ENCODE peak calls at places on chromosomes 1 and 21, in ten cellular contexts. One of them, this sample, is unnamed.

GRCh38 chr21:22235866-22236590 is 1237.8 kb downstream of the NCAM2 start:
- DNase-seq in upper lobe of left lung: no peak
- DNase-seq in SK-N-SH: no peak
- DNase-seq in stomach: no peak
- DNase-seq in transverse colon: no peak
- DNase-seq in K562: no peak
- DNase-seq in A549: no peak
- DNase-seq in HepG2: no peak
- DNase-seq in esophagus muscularis mucosa: no peak
- DNase-seq in sigmoid colon: no peak
- DNase-seq in this sample: no peak

GRCh38 chr1:26358411-26359384 is 4.8 kb upstream of the CRYBG2 start:
- DNase-seq in upper lobe of left lung: no peak
- DNase-seq in SK-N-SH: no peak
- DNase-seq in stomach: peak; percentile 70
- DNase-seq in transverse colon: peak; percentile 83
- DNase-seq in K562: peak; percentile 57
- DNase-seq in A549: peak; percentile 60
- DNase-seq in HepG2: peak; percentile 90
- DNase-seq in esophagus muscularis mucosa: no peak
- DNase-seq in sigmoid colon: no peak
- DNase-seq in this sample: no peak

GRCh38 chr1:52204696-52205095 is 62.8 kb downstream of the ZFYVE9 start:
- DNase-seq in upper lobe of left lung: no peak
- DNase-seq in SK-N-SH: no peak
- DNase-seq in stomach: no peak
- DNase-seq in transverse colon: no peak
- DNase-seq in K562: no peak
- DNase-seq in A549: no peak
- DNase-seq in HepG2: no peak
- DNase-seq in esophagus muscularis mucosa: no peak
- DNase-seq in sigmoid colon: no peak
- DNase-seq in this sample: no peak

GRCh38 chr1:115911298-115911697 is 65.0 kb upstream of the SLC22A15 start:
- DNase-seq in upper lobe of left lung: no peak
- DNase-seq in SK-N-SH: no peak
- DNase-seq in stomach: no peak
- DNase-seq in transverse colon: no peak
- DNase-seq in K562: no peak
- DNase-seq in A549: no peak
- DNase-seq in HepG2: no peak
- DNase-seq in esophagus muscularis mucosa: no peak
- DNase-seq in sigmoid colon: no peak
- DNase-seq in this sample: no peak

GRCh38 chr1:11980676-11980972 is 380 bp downstream of the MFN2 start:
- DNase-seq in upper lobe of left lung: no peak
- DNase-seq in SK-N-SH: no peak
- DNase-seq in stomach: no peak
- DNase-seq in transverse colon: no peak
- DNase-seq in K562: no peak
- DNase-seq in A549: no peak
- DNase-seq in HepG2: no peak
- DNase-seq in esophagus muscularis mucosa: no peak
- DNase-seq in sigmoid colon: no peak
- DNase-seq in this sample: no peak

GRCh38 chr21:43879348-43880110 is 14.5 kb downstream of the AGPAT3 start:
- DNase-seq in upper lobe of left lung: no peak
- DNase-seq in SK-N-SH: no peak
- DNase-seq in stomach: no peak
- DNase-seq in transverse colon: no peak
- DNase-seq in K562: no peak
- DNase-seq in A549: no peak
- DNase-seq in HepG2: no peak
- DNase-seq in esophagus muscularis mucosa: no peak
- DNase-seq in sigmoid colon: no peak
- DNase-seq in this sample: no peak

GRCh38 chr1:20620005-20620404 is 13.3 kb upstream of the PINK1 start:
- DNase-seq in upper lobe of left lung: no peak
- DNase-seq in SK-N-SH: no peak
- DNase-seq in stomach: no peak
- DNase-seq in transverse colon: no peak
- DNase-seq in K562: no peak
- DNase-seq in A549: no peak
- DNase-seq in HepG2: no peak
- DNase-seq in esophagus muscularis mucosa: no peak
- DNase-seq in sigmoid colon: no peak
- DNase-seq in this sample: no peak

GRCh38 chr1:109787211-109787844 is 23.6 kb upstream of the EPS8L3 start:
- DNase-seq in upper lobe of left lung: no peak
- DNase-seq in SK-N-SH: peak; percentile 10
- DNase-seq in stomach: no peak
- DNase-seq in transverse colon: peak; percentile 13
- DNase-seq in K562: no peak
- DNase-seq in A549: no peak
- DNase-seq in HepG2: no peak
- DNase-seq in esophagus muscularis mucosa: no peak
- DNase-seq in sigmoid colon: peak; percentile 57
- DNase-seq in this sample: peak; percentile 8

GRCh38 chr1:223179280-223179679 is 36.2 kb upstream of the TLR5 start:
- DNase-seq in upper lobe of left lung: no peak
- DNase-seq in SK-N-SH: no peak
- DNase-seq in stomach: no peak
- DNase-seq in transverse colon: no peak
- DNase-seq in K562: no peak
- DNase-seq in A549: no peak
- DNase-seq in HepG2: no peak
- DNase-seq in esophagus muscularis mucosa: no peak
- DNase-seq in sigmoid colon: no peak
- DNase-seq in this sample: no peak

GRCh38 chr1:93608188-93609109 is 73.2 kb downstream of the BCAR3 start:
- DNase-seq in upper lobe of left lung: no peak
- DNase-seq in SK-N-SH: peak; percentile 79
- DNase-seq in stomach: no peak
- DNase-seq in transverse colon: no peak
- DNase-seq in K562: no peak
- DNase-seq in A549: no peak
- DNase-seq in HepG2: no peak
- DNase-seq in esophagus muscularis mucosa: no peak
- DNase-seq in sigmoid colon: peak; percentile 54
- DNase-seq in this sample: no peak

GRCh38 chr1:39898146-39898545 is 3.6 kb downstream of the MYCL start:
- DNase-seq in upper lobe of left lung: no peak
- DNase-seq in SK-N-SH: no peak
- DNase-seq in stomach: no peak
- DNase-seq in transverse colon: no peak
- DNase-seq in K562: no peak
- DNase-seq in A549: no peak
- DNase-seq in HepG2: no peak
- DNase-seq in esophagus muscularis mucosa: no peak
- DNase-seq in sigmoid colon: no peak
- DNase-seq in this sample: no peak
- H3K4me3 ChIP-seq in upper lobe of left lung: no peak overlapping the region
- H3K4me3 ChIP-seq in SK-N-SH: no peak overlapping the region
- H3K4me3 ChIP-seq in stomach: no peak overlapping the region
- H3K4me3 ChIP-seq in transverse colon: no peak overlapping the region
- H3K4me3 ChIP-seq in K562: no peak overlapping the region
- H3K4me3 ChIP-seq in A549: no peak overlapping the region
- H3K4me3 ChIP-seq in HepG2: peak overlapping the region; percentile 37
- H3K4me3 ChIP-seq in esophagus muscularis mucosa: no peak overlapping the region
- H3K4me3 ChIP-seq in sigmoid colon: no peak overlapping the region
- H3K4me3 ChIP-seq in this sample: no peak overlapping the region

DNA sequence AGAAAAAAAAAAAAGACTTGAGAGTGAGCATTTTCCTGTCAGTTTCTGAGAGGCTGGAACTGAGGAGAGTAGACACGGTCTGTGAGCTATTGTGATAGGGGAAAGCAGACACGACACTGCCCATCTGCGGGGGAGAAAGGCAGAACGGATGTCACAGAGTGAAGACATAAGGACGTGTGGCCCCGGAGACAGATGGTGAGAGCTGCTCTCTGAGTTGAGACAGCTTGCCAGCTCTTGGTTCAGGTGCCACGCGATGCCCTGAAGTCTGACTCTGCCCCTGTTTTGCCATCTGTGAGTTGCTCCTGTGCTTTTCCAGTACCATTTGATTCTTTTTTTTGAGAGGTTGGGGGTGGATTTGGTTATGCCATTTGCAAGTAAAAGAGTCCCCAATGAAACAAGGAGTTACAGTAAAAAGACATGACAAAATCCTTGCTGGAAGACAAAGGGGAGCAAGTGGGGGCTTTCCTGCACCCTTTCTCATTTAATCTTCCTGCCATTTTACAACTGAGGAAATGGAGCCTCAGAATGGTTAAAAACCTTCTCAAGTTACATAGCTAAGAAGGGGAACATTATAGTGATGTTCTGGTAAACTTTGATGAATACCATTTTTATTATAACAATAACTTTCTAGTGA is 128.9 kb upstream of the DNAH14 start:
- DNase-seq in upper lobe of left lung: no peak
- DNase-seq in SK-N-SH: no peak
- DNase-seq in stomach: no peak
- DNase-seq in transverse colon: no peak
- DNase-seq in K562: no peak
- DNase-seq in A549: no peak
- DNase-seq in HepG2: no peak
- DNase-seq in esophagus muscularis mucosa: peak; percentile 74
- DNase-seq in sigmoid colon: no peak
- DNase-seq in this sample: no peak
- H3K27ac ChIP-seq in upper lobe of left lung: no peak overlapping the region
- H3K27ac ChIP-seq in SK-N-SH: no peak overlapping the region
- H3K27ac ChIP-seq in stomach: no peak overlapping the region
- H3K27ac ChIP-seq in transverse colon: no peak overlapping the region
- H3K27ac ChIP-seq in K562: no peak overlapping the region
- H3K27ac ChIP-seq in A549: no peak overlapping the region
- H3K27ac ChIP-seq in HepG2: no peak overlapping the region
- H3K27ac ChIP-seq in esophagus muscularis mucosa: no peak overlapping the region
- H3K27ac ChIP-seq in sigmoid colon: no peak overlapping the region
- H3K27ac ChIP-seq in this sample: no peak overlapping the region

DNA sequence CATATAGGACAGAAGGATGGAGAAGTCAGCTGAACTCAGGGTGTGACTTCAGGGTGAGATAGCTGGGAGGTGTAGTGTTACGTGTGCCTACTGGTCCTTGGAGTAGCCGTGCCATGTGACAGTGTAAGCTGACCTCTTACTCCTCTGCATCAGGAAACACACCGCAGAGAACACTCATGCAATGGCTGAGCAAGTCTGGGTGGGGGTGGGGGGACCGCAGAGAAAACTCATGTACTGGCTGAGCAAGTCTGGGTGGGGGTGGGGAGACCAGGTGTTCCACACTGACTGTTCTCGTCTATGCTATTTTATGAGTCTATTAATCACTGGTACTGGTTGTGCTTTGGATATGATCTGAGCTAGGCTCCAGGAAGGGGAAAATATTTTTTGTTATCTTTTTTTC is 233.1 kb downstream of the PAPPA2 start:
- DNase-seq in upper lobe of left lung: peak; percentile 86
- DNase-seq in SK-N-SH: no peak
- DNase-seq in stomach: no peak
- DNase-seq in transverse colon: no peak
- DNase-seq in K562: peak; percentile 55
- DNase-seq in A549: no peak
- DNase-seq in HepG2: no peak
- DNase-seq in esophagus muscularis mucosa: no peak
- DNase-seq in sigmoid colon: no peak
- DNase-seq in this sample: no peak
- TF ChIP-seq EP300 in upper lobe of left lung: no peak
- TF ChIP-seq EP300 in SK-N-SH: no peak
- TF ChIP-seq EP300 in stomach: no peak
- TF ChIP-seq EP300 in transverse colon: no peak
- TF ChIP-seq EP300 in K562: no peak
- TF ChIP-seq EP300 in A549: no peak
- TF ChIP-seq EP300 in HepG2: no peak
- TF ChIP-seq EP300 in esophagus muscularis mucosa: no peak
- TF ChIP-seq EP300 in sigmoid colon: peak; percentile 50
- TF ChIP-seq EP300 in this sample: no peak

GRCh38 chr1:70485624-70486023 is 74.6 kb downstream of the CTH start:
- DNase-seq in upper lobe of left lung: no peak
- DNase-seq in SK-N-SH: no peak
- DNase-seq in stomach: no peak
- DNase-seq in transverse colon: no peak
- DNase-seq in K562: peak; percentile 19
- DNase-seq in A549: no peak
- DNase-seq in HepG2: no peak
- DNase-seq in esophagus muscularis mucosa: no peak
- DNase-seq in sigmoid colon: no peak
- DNase-seq in this sample: no peak

GRCh38 chr1:70490153-70490552 is 79.1 kb downstream of the CTH start:
- DNase-seq in upper lobe of left lung: no peak
- DNase-seq in SK-N-SH: no peak
- DNase-seq in stomach: no peak
- DNase-seq in transverse colon: no peak
- DNase-seq in K562: no peak
- DNase-seq in A549: no peak
- DNase-seq in HepG2: no peak
- DNase-seq in esophagus muscularis mucosa: no peak
- DNase-seq in sigmoid colon: no peak
- DNase-seq in this sample: no peak

GRCh38 chr1:70487471-70487840 is 76.4 kb downstream of the CTH start:
- DNase-seq in upper lobe of left lung: no peak
- DNase-seq in SK-N-SH: no peak
- DNase-seq in stomach: no peak
- DNase-seq in transverse colon: no peak
- DNase-seq in K562: no peak
- DNase-seq in A549: no peak
- DNase-seq in HepG2: no peak
- DNase-seq in esophagus muscularis mucosa: no peak
- DNase-seq in sigmoid colon: no peak
- DNase-seq in this sample: no peak

GRCh38 chr1:70487910-70488665 is 77.0 kb downstream of the CTH start:
- DNase-seq in upper lobe of left lung: no peak
- DNase-seq in SK-N-SH: peak; percentile 45
- DNase-seq in stomach: no peak
- DNase-seq in transverse colon: peak; percentile 14
- DNase-seq in K562: peak; percentile 72
- DNase-seq in A549: peak; percentile 36
- DNase-seq in HepG2: peak; percentile 43
- DNase-seq in esophagus muscularis mucosa: no peak
- DNase-seq in sigmoid colon: no peak
- DNase-seq in this sample: no peak

DNA sequence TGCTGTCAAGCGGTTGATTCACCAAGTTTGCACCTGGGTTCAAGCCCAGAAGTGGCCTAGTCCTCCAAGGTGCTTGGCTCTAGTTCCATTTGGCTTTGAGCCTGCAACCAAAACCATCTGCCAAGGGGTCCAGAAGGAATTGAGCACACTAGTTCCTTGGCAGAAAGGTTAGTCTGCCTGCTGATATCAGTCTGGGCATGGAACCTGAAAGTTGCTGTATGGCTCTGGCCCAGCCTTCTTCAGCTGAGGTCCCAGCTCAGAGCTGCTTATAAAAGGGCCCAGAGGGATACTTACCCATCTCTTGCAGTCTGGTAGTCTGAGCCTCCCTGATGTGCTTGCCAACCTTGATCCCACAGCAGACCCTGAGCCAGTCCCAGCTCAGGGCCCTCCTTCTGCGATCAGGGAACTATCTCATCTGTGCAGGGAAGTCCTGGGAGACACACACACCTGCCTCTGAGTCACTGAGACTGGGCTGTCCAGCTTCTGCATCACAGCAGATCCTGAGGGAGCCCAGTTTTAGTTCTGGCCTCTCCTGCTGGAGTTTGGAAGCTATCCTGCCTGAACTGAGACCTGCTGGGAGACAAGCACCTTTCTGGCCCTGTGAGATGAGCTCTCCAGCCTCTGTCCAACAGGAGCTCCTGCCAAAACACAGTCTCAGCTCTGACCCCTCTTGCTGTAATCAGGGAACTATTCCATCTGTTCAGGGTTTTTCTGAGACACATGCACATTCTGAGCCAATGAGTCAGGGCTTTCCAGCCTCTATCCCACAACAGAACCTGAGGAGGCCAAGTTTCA is 75.8 kb downstream of the CTH start:
- DNase-seq in upper lobe of left lung: no peak
- DNase-seq in SK-N-SH: no peak
- DNase-seq in stomach: peak; percentile 39
- DNase-seq in transverse colon: no peak
- DNase-seq in K562: no peak
- DNase-seq in A549: no peak
- DNase-seq in HepG2: no peak
- DNase-seq in esophagus muscularis mucosa: no peak
- DNase-seq in sigmoid colon: peak; percentile 86
- DNase-seq in this sample: peak; percentile 55
- H3K4me3 ChIP-seq in upper lobe of left lung: no peak overlapping the region
- H3K4me3 ChIP-seq in SK-N-SH: no peak overlapping the region
- H3K4me3 ChIP-seq in stomach: no peak overlapping the region
- H3K4me3 ChIP-seq in transverse colon: no peak overlapping the region
- H3K4me3 ChIP-seq in K562: no peak overlapping the region
- H3K4me3 ChIP-seq in A549: no peak overlapping the region
- H3K4me3 ChIP-seq in HepG2: no peak overlapping the region
- H3K4me3 ChIP-seq in esophagus muscularis mucosa: no peak overlapping the region
- H3K4me3 ChIP-seq in sigmoid colon: no peak overlapping the region
- H3K4me3 ChIP-seq in this sample: no peak overlapping the region

This sample was measured in ovary.